ENCODE peak calls at places on chromosomes 3 and 15, in eight cellular contexts. V is neural crest cell; A is SIG-M5; U is NCI-H1092 treated with DMSO at 0.1 percent for 48 hours; H is stimulated activated CD4-positive, alpha-beta T cell treated with anti-CD3 and anti-CD28 coated beads, Interleukin-15, amount 100 ng/mL, for 24 hours; X is ACHN; Q is osteocyte; W is stimulated activated naive CD8-positive, alpha-beta T cell treated with anti-CD3 and anti-CD28 coated beads, Interleukin-15, amount 100 ng/mL, for 72 hours. P is an unnamed sample.

GRCh38 chr15:33313491-33313890 is 2.7 kb downstream of the RYR3 start:
- DNase-seq in V (no peak), A (no peak), U (no peak), H (no peak), X (no peak), Q (no peak), W (no peak), P (no peak)

GRCh38 chr15:55289011-55289572 is 521 bp downstream of the RAB27A start:
- DNase-seq in V (no peak), A (no peak), U (no peak), H (peak), X (peak), Q (no peak), W (peak), P (no peak)

GRCh38 chr15:95919460-95919859 is 411.0 kb upstream of the NR2F2 start:
- DNase-seq in V (no peak), A (no peak), U (no peak), H (no peak), X (no peak), Q (no peak), W (no peak), P (no peak)

GRCh38 chr3:134357914-134358811 is 16.1 kb downstream of the AMOTL2 start:
- DNase-seq in V (no peak), A (no peak), U (no peak), H (peak), X (peak), Q (peak), W (no peak), P (no peak)

GRCh38 chr3:7226393-7226792 is 365.5 kb downstream of the GRM7 start:
- DNase-seq in V (no peak), A (no peak), U (no peak), H (no peak), X (no peak), Q (no peak), W (no peak), P (no peak)

GRCh38 chr3:57065588-57065987 is 5.1 kb downstream of the SPATA12 start:
- DNase-seq in V (no peak), A (no peak), U (no peak), H (no peak), X (no peak), Q (no peak), W (no peak), P (no peak)

GRCh38 chr3:129653019-129653418 is 46.5 kb upstream of the PLXND1 start:
- DNase-seq in V (no peak), A (no peak), U (no peak), H (no peak), X (no peak), Q (no peak), W (no peak), P (no peak)

GRCh38 chr3:126338796-126339241 is 18.4 kb downstream of the KLF15 start:
- DNase-seq in V (no peak), A (no peak), U (no peak), H (no peak), X (no peak), Q (peak), W (no peak), P (peak)

GRCh38 chr3:56917740-56918568 is 116.2 kb upstream of the ARHGEF3 start:
- DNase-seq in V (no peak), A (peak), U (peak), H (peak), X (no peak), Q (no peak), W (peak), P (no peak)

GRCh38 chr15:88649286-88649733 is 10.5 kb downstream of the ISG20 start:
- DNase-seq in V (peak), A (no peak), U (no peak), H (peak), X (peak), Q (peak), W (peak), P (peak)

GRCh38 chr15:67731112-67731761 is 94.1 kb upstream of the SKOR1 start:
- DNase-seq in V (no peak), A (no peak), U (no peak), H (no peak), X (no peak), Q (no peak), W (no peak), P (no peak)